ENCODE peak calls at places on chromosomes 13 and 19, in seven cellular contexts. U is IMR-90, M is GM23338, J is neural progenitor cell, L is SK-N-SH, A is H1, Z is OCI-LY7. R is an unnamed sample. For H3K4me1, the result is how much of the 10 kb centered on the place peaks cover.

GRCh38 chr19:15551183-15552004 is 43.1 kb downstream of the CYP4F22 start:
- DNase-seq in L (peak), Z (peak), U (no peak), J (no peak), M (peak), A (no peak), R (no peak)

GRCh38 chr19:4678881-4679379 is 8.8 kb upstream of the MYDGF start:
- DNase-seq in U (no peak), M (peak), J (peak), Z (peak), A (peak), L (peak), R (no peak)

GRCh38 chr13:91739751-91740150 is 341.3 kb downstream of the GPC5 start:
- DNase-seq in Z (no peak), U (no peak), L (no peak), J (no peak), M (peak), A (no peak), R (no peak)

GRCh38 chr19:19321143-19321577 is 531 bp downstream of the MAU2 start:
- DNase-seq in M (peak), J (peak), A (peak), Z (peak), L (peak), U (no peak), R (peak)

GRCh38 chr13:98279473-98280175 is 102.6 kb upstream of the RNF113B start:
- DNase-seq in A (no peak), Z (peak), L (peak), J (no peak), U (no peak), M (no peak), R (no peak)

GRCh38 chr13:28475916-28476725 is 18.8 kb downstream of the FLT1 start:
- DNase-seq in A (no peak), M (no peak), U (peak), J (no peak), L (no peak), Z (no peak), R (no peak)

GRCh38 chr13:64793592-64793991 is 2436.5 kb downstream of the PCDH9 start:
- DNase-seq in Z (no peak), A (no peak), U (no peak), M (no peak), L (no peak), J (no peak), R (no peak)

GRCh38 chr13:51067376-51068125 is 43.5 kb downstream of the C13orf42 start:
- DNase-seq in M (no peak), U (no peak), L (no peak), A (no peak), Z (no peak), J (no peak), R (no peak)

GRCh38 chr19:52566121-52566520 is 4.0 kb upstream of the ZNF701 start:
- DNase-seq in M (peak), Z (no peak), A (no peak), J (no peak), L (no peak), U (no peak), R (no peak)

GRCh38 chr19:33900817-33901216 is 104.1 kb downstream of the KCTD15 start:
- DNase-seq in Z (no peak), U (no peak), J (no peak), A (no peak), M (no peak), L (no peak), R (no peak)

GRCh38 chr13:28532226-28533048 is 37.5 kb upstream of the FLT1 start:
- DNase-seq in M (peak), J (peak), Z (no peak), A (peak), U (no peak), L (peak), R (peak)

GRCh38 chr13:28494537-28494860 is 429 bp downstream of the FLT1 start:
- DNase-seq in L (no peak), M (no peak), U (no peak), Z (no peak), A (no peak), J (peak), R (no peak)

GRCh38 chr19:44111910-44112463 is 1.2 kb upstream of the ZNF225 start:
- DNase-seq in Z (no peak), M (peak), L (peak), J (peak), A (peak), U (peak), R (peak)

GRCh38 chr19:16078311-16078758 is 2.0 kb downstream of the TPM4 start:
- DNase-seq in L (no peak), J (peak), U (peak), Z (peak), A (no peak), M (no peak), R (peak)

GRCh38 chr19:29367701-29368306 is 154.9 kb upstream of the UQCRFS1 start:
- DNase-seq in Z (no peak), A (peak), U (no peak), M (peak), L (no peak), J (no peak), R (no peak)

GRCh38 chr19:55384576-55385235 is 614 bp upstream of the TMEM238 start:
- DNase-seq in Z (peak), M (peak), U (no peak), L (peak), J (no peak), A (peak), R (no peak)

GRCh38 chr13:28137556-28137955 is 789 bp upstream of the PAN3 start:
- DNase-seq in U (no peak), J (peak), L (no peak), Z (no peak), M (no peak), A (no peak), R (no peak)

GRCh38 chr13:111916201-111916600 is 150.7 kb upstream of the SOX1 start:
- DNase-seq in J (no peak), M (no peak), A (no peak), Z (no peak), U (no peak), L (no peak), R (peak)

GRCh38 chr13:98820744-98821371 is 68.4 kb upstream of the SLC15A1 start:
- DNase-seq in L (no peak), J (no peak), U (no peak), A (no peak), Z (no peak), M (no peak), R (no peak)

GRCh38 chr13:103282571-103283450 is 216.6 kb upstream of the SLC10A2 start:
- DNase-seq in M (no peak), U (peak), L (no peak), A (no peak), Z (no peak), J (no peak), R (peak)

GRCh38 chr19:1466018-1466460 is 13.0 kb downstream of the C19orf25 start:
- DNase-seq in L (no peak), M (no peak), Z (no peak), A (peak), J (no peak), U (no peak), R (no peak)

GRCh38 chr19:21586341-21587116 is 81.1 kb downstream of the ZNF429 start:
- DNase-seq in A (peak), Z (no peak), U (no peak), J (peak), L (peak), M (peak), R (no peak)

GRCh38 chr19:39934584-39935233 is at the start of gene FCGBP:
- DNase-seq in A (no peak), Z (no peak), L (no peak), U (no peak), M (no peak), J (no peak), R (no peak)

GRCh38 chr13:79079351-79079839 is 326.7 kb downstream of the RBM26 start:
- DNase-seq in J (no peak), U (no peak), L (no peak), M (peak), A (no peak), Z (peak), R (no peak)

GRCh38 chr19:42201489-42202289 is 15.8 kb downstream of the DEDD2 start:
- DNase-seq in L (no peak), A (no peak), J (no peak), U (no peak), M (no peak), Z (peak), R (peak)

GRCh38 chr13:37340911-37341670 is 235.6 kb upstream of the CSNK1A1L start:
- DNase-seq in M (no peak), Z (no peak), L (no peak), J (no peak), A (no peak), U (no peak), R (peak)

GRCh38 chr13:42740753-42741152 is 40.6 kb upstream of the FAM216B start:
- DNase-seq in U (no peak), A (no peak), Z (no peak), J (no peak), L (peak), M (peak), R (peak)

GRCh38 chr19:19538767-19539166 is 702 bp downstream of the CILP2 start:
- DNase-seq in U (no peak), M (peak), A (no peak), L (no peak), Z (no peak), J (no peak), R (peak)

GRCh38 chr13:50125306-50125555 is 110.0 kb downstream of the KCNRG start:
- DNase-seq in M (no peak), A (no peak), Z (no peak), L (no peak), J (no peak), U (no peak), R (no peak)

GRCh38 chr13:87661471-87661870 is 9.7 kb upstream of the SLITRK5 start:
- DNase-seq in A (no peak), Z (no peak), M (no peak), L (no peak), J (no peak), U (peak), R (no peak)

GRCh38 chr13:87671824-87672603 is 843 bp downstream of the SLITRK5 start:
- DNase-seq in A (peak), Z (peak), J (peak), L (peak), M (peak), U (no peak), R (peak)

GRCh38 chr13:112885242-112885781 is 83.7 kb upstream of the MCF2L start:
- DNase-seq in L (no peak), U (no peak), A (no peak), M (no peak), J (no peak), Z (no peak), R (no peak)

GRCh38 chr19:48810151-48810550 is 678 bp downstream of the BCAT2 start:
- DNase-seq in Z (peak), U (no peak), A (no peak), L (no peak), J (no peak), M (no peak), R (no peak)

GRCh38 chr19:19628499-19629134 is 597 bp upstream of the LPAR2 start:
- DNase-seq in J (peak), A (peak), U (peak), L (peak), M (peak), Z (no peak), R (peak)

GRCh38 chr19:19866599-19867248 is 1.0 kb downstream of the ZNF253 start:
- DNase-seq in U (no peak), L (peak), A (peak), M (peak), J (peak), Z (peak), R (peak)

GRCh38 chr13:27971776-27972618 is 2.9 kb upstream of the CDX2 start:
- DNase-seq in U (no peak), A (no peak), J (no peak), Z (no peak), M (no peak), L (no peak), R (peak)

DNA sequence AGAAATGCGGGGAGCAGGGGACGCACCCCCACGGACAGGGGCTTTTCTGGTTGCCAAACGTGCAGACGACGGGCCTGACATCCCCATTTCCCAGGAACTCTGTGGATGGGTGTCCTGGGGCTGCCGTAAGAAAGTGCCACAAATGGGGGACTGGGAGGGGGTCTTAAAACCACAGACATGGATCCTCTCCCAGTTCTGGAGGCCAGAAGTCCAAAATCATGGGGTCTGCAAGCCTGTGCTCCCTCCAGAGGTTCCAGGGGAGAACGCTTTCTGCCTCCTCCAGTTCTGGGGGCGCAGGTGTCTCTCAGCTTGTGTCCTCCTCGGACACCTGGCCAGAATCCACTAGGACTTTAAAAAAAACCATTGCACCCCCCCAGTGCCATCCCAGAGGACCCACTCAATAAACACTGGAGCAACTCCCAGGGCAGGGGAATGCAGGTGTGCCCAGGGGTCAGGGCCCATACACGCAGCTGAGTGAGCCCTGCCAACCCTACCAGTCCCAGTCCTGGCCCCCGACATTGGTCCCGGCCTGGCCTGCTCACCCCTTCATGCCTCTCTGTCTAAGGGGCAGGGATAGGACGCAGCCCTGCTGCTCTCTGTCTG is 103.9 kb downstream of the GADD45B start:
- DNase-seq in J (no peak), Z (no peak), L (no peak), M (no peak), U (no peak), A (no peak), R (no peak)
- TF ChIP-seq CTCF in J (no peak), Z (peak), L (no peak), M (no peak), U (no peak), A (no peak), R (no peak)

GRCh38 chr13:110874508-110874960 is 40.3 kb downstream of the ANKRD10 start:
- DNase-seq in J (peak), M (peak), U (peak), A (peak), L (peak), Z (no peak), R (peak)
- H3K27ac ChIP-seq in J (no peak), M (no peak), U (no peak), A (no peak), L (no peak), Z (no peak), R (no peak)

DNA sequence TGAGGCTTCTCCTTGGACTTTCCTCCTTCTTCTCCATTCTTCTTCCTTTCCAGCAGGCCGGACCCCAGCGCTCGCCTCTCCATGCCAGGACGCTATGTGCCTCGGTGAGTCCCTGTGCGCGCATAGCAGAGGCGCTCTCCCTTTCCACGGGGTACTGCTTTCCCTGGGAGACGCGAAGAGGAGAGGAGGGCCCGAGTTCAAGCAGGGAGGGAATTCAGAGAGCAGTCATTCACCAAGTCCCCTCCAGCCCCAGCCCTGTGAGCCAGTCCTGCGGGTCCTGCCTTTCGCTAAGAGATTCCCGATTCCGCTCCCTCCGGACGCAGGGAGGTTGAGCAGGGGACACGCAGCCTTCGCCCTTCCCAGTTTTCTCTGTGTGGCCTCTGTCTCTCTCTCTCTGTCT is 160.4 kb downstream of the EFNB2 start:
- DNase-seq in M (no peak), J (no peak), L (no peak), U (no peak), A (no peak), Z (no peak), R (no peak)
- H3K4me1 ChIP-seq in M (under half), J (under half), L (under half), U (under half), A (under half), Z (under half), R (under half)

GRCh38 chr13:32415019-32415418 is 12.9 kb downstream of the N4BP2L1 start:
- DNase-seq in L (peak), U (no peak), M (peak), A (no peak), Z (peak), J (peak), R (no peak)
- TF ChIP-seq CTCF in L (peak), U (peak), M (peak), A (peak), Z (peak), J (peak), R (peak)

GRCh38 chr13:114099191-114099590 is 33.2 kb downstream of the RASA3 start:
- DNase-seq in A (no peak), J (peak), U (peak), M (no peak), L (peak), Z (no peak), R (peak)
- H3K27ac ChIP-seq in A (no peak), J (no peak), U (peak), M (no peak), L (peak), Z (no peak), R (no peak)

GRCh38 chr19:38695319-38695683 is 47.9 kb downstream of the ACTN4 start:
- DNase-seq in L (no peak), Z (no peak), U (no peak), M (no peak), J (no peak), A (no peak), R (peak)
- H3K4me1 ChIP-seq in L (under half), Z (under half), U (under half), M (half or more), J (under half), A (under half), R (under half)